ENCODE peak calls at places on chromosome 4, in six cellular contexts. S is naive thymus-derived CD4-positive, alpha-beta T cell; G is ovary; W is spleen; A is breast epithelium; N is aorta. Q is an unnamed sample.

GRCh38 chr4:140675599-140676231 is 80.5 kb downstream of the TBC1D9 start:
- DNase-seq in S (no peak), G (no peak), W (no peak), A (no peak), N (no peak), Q (no peak)

GRCh38 chr4:6582889-6583504 is 8.0 kb downstream of the MAN2B2 start:
- DNase-seq in S (no peak), G (no peak), W (no peak), A (no peak), N (no peak), Q (no peak)

GRCh38 chr4:151563194-151563593 is 154.2 kb downstream of the FHIP1A start:
- DNase-seq in S (peak; percentile 34), G (no peak), W (no peak), A (no peak), N (no peak), Q (no peak)

GRCh38 chr4:149932188-149932587 is 116.5 kb upstream of the IQCM start:
- DNase-seq in S (no peak), G (no peak), W (no peak), A (no peak), N (no peak), Q (no peak)

GRCh38 chr4:36310793-36311192 is 29.4 kb downstream of the DTHD1 start:
- DNase-seq in S (no peak), G (peak; percentile 16), W (peak; percentile 66), A (no peak), N (peak; percentile 61), Q (peak; percentile 11)

GRCh38 chr4:124423160-124423559 is 289.4 kb downstream of the ANKRD50 start:
- DNase-seq in S (no peak), G (no peak), W (no peak), A (no peak), N (no peak), Q (no peak)

GRCh38 chr4:162457071-162457865 is 293.5 kb upstream of the FSTL5 start:
- DNase-seq in S (no peak), G (no peak), W (no peak), A (no peak), N (no peak), Q (peak; percentile 2)

GRCh38 chr4:110361921-110362320 is 114.0 kb upstream of the ENPEP start:
- DNase-seq in S (no peak), G (no peak), W (no peak), A (no peak), N (no peak), Q (no peak)

GRCh38 chr4:47639531-47639930 is 154.5 kb downstream of the ATP10D start:
- DNase-seq in S (no peak), G (no peak), W (no peak), A (no peak), N (no peak), Q (no peak)

GRCh38 chr4:2337896-2338295 is 76.0 kb upstream of the MXD4 start:
- DNase-seq in S (no peak), G (no peak), W (peak; percentile 57), A (peak; percentile 27), N (peak; percentile 24), Q (no peak)

DNA sequence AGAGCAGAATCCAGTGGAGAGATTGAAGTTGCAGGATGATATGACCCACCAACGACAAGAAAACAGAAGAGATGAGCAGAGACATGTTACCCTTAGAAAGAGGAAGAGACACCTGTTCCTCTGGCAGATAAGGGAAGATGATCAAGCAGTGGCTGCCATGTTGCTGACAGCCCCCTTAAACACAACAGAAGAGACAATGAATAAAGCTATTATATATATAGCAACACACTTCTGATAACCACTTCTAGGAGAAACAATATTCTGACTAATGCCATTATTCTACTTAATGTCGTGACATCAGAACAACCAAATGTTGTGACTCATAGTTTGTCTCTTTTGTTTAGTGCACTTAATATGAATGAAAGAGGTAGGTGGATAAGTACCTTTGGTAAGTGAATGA is 44.9 kb downstream of the SH3RF1 start:
- DNase-seq in S (no peak), G (no peak), W (no peak), A (no peak), N (no peak), Q (no peak)
- H3K4me1 ChIP-seq in S (no peaks in the 10 kb centered on the region), G (peaks cover 3% of the 10 kb centered on the region), W (no peaks in the 10 kb centered on the region), A (no peaks in the 10 kb centered on the region), N (peaks cover 12% of the 10 kb centered on the region), Q (peaks cover 7% of the 10 kb centered on the region)

GRCh38 chr4:49032440-49033161 is 46.5 kb downstream of the CWH43 start:
- DNase-seq in S (no peak), G (no peak), W (no peak), A (no peak), N (no peak), Q (no peak)

GRCh38 chr4:49036528-49036927 is 50.5 kb downstream of the CWH43 start:
- DNase-seq in S (no peak), G (no peak), W (no peak), A (no peak), N (no peak), Q (no peak)
- H3K9me3 ChIP-seq in S (no peaks in the 10 kb centered on the region), G (no peaks in the 10 kb centered on the region), W (no peaks in the 10 kb centered on the region), A (no peaks in the 10 kb centered on the region), N (peaks cover 4% of the 10 kb centered on the region), Q (no peaks in the 10 kb centered on the region)

GRCh38 chr4:168636040-168636439 is 139.2 kb downstream of the PALLD start:
- DNase-seq in S (no peak), G (no peak), W (no peak), A (no peak), N (no peak), Q (no peak)
- H3K4me1 ChIP-seq in S (no peaks in the 10 kb centered on the region), G (peaks cover 7% of the 10 kb centered on the region), W (peaks cover 9% of the 10 kb centered on the region), A (no peaks in the 10 kb centered on the region), N (peaks cover 11% of the 10 kb centered on the region), Q (peaks cover 11% of the 10 kb centered on the region)

GRCh38 chr4:182994171-182994570 is 77.0 kb upstream of the DCTD start:
- DNase-seq in S (no peak), G (no peak), W (no peak), A (no peak), N (no peak), Q (no peak)
- H3K9me3 ChIP-seq in S (peaks cover 9% of the 10 kb centered on the region), G (no peaks in the 10 kb centered on the region), W (peaks cover 44% of the 10 kb centered on the region), A (peaks cover 10% of the 10 kb centered on the region), N (peaks cover 9% of the 10 kb centered on the region), Q (peaks cover 1% of the 10 kb centered on the region)